ENCODE peak calls at places on chromosomes 4 and X, in four cellular contexts. C, P, V and L are unnamed samples.

GRCh38 chrX:50677789-50678188 is 136.2 kb downstream of the SHROOM4 start:
- DNase-seq in P (no peak), C (no peak), V (no peak), L (no peak)

GRCh38 chrX:13085533-13085932 is 41.1 kb upstream of the FAM9C start:
- DNase-seq in V (no peak), P (no peak), C (no peak), L (no peak)

GRCh38 chr4:138021116-138021820 is 220.9 kb downstream of the SLC7A11 start:
- DNase-seq in P (no peak), C (no peak), V (no peak), L (no peak)

GRCh38 chr4:112321768-112322684 is 24.9 kb downstream of the ALPK1 start:
- DNase-seq in V (peak; percentile 53), P (peak; percentile 50), C (peak; percentile 33), L (peak; percentile 21)

GRCh38 chr4:140643571-140644055 is 74.9 kb upstream of the UCP1 start:
- DNase-seq in P (no peak), C (no peak), V (no peak), L (no peak)

GRCh38 chrX:72201836-72202536 is 20.4 kb downstream of the PIN4 start:
- DNase-seq in C (no peak), V (peak; percentile 50), P (no peak), L (no peak)

GRCh38 chr4:90142091-90142490 is 14.9 kb downstream of the CCSER1 start:
- DNase-seq in V (no peak), P (no peak), C (no peak), L (no peak)

GRCh38 chrX:8868906-8869305 is 67.7 kb upstream of the FAM9A start:
- DNase-seq in V (no peak), C (no peak), P (no peak), L (no peak)

GRCh38 chr4:83010111-83010521 is 507 bp downstream of the LIN54 start:
- DNase-seq in C (no peak), V (peak; percentile 25), P (peak; percentile 29), L (no peak)

GRCh38 chr4:7759221-7759620 is 180.4 kb downstream of the AFAP1 start:
- DNase-seq in C (no peak), P (no peak), V (no peak), L (no peak)

GRCh38 chr4:78588894-78589545 is 37.5 kb downstream of the ANXA3 start:
- DNase-seq in C (no peak), V (no peak), P (no peak), L (no peak)

GRCh38 chrX:155745792-155746191 is 133.0 kb upstream of the TMLHE start:
- DNase-seq in P (no peak), C (peak; percentile 12), V (no peak), L (no peak)

GRCh38 chrX:43505759-43506158 is 150.3 kb upstream of the MAOA start:
- DNase-seq in V (no peak), C (no peak), P (no peak), L (no peak)

GRCh38 chr4:13865871-13866669 is 238.5 kb upstream of the BOD1L1 start:
- DNase-seq in P (no peak), V (peak; percentile 37), C (no peak), L (no peak)

GRCh38 chr4:146585761-146586333 is 52.8 kb upstream of the POU4F2 start:
- DNase-seq in C (no peak), P (no peak), V (peak; percentile 68), L (no peak)

GRCh38 chrX:13076176-13076956 is 31.9 kb upstream of the FAM9C start:
- DNase-seq in C (no peak), V (no peak), P (no peak), L (no peak)

GRCh38 chrX:38045697-38046096 is 39.3 kb downstream of the SYTL5 start:
- DNase-seq in P (no peak), C (no peak), V (no peak), L (no peak)

GRCh38 chrX:19097553-19097952 is 24.7 kb downstream of the ADGRG2 start:
- DNase-seq in P (no peak), C (no peak), V (no peak), L (no peak)

GRCh38 chr4:57119054-57119651 is 9.0 kb upstream of the IGFBP7 start:
- DNase-seq in C (no peak), P (peak; percentile 52), V (peak; percentile 94), L (no peak)

GRCh38 chrX:41518127-41518840 is 71.1 kb downstream of the NYX start:
- DNase-seq in C (no peak), V (no peak), P (no peak), L (no peak)

GRCh38 chrX:40474205-40474626 is 106.6 kb upstream of the ATP6AP2 start:
- DNase-seq in P (no peak), C (no peak), V (no peak), L (no peak)

GRCh38 chr4:184648220-184649025 is 824 bp downstream of the CASP3 start:
- DNase-seq in V (peak; percentile 40), C (no peak), P (peak; percentile 56), L (peak; percentile 92)

GRCh38 chr4:24471623-24472510 is 112.5 kb downstream of the DHX15 start:
- DNase-seq in C (no peak), V (no peak), P (no peak), L (no peak)

GRCh38 chr4:1043658-1044468 is 32.4 kb downstream of the FGFRL1 start:
- DNase-seq in C (peak; percentile 93), P (peak; percentile 82), V (peak; percentile 96), L (peak; percentile 41)

GRCh38 chrX:141669689-141670088 is 28.9 kb downstream of the SPANXD start:
- DNase-seq in P (no peak), C (no peak), V (no peak), L (no peak)

GRCh38 chr4:81600511-81601269 is 129.0 kb upstream of the RASGEF1B start:
- DNase-seq in V (no peak), P (no peak), C (no peak), L (no peak)